ENCODE peak calls at places on chromosomes 7 and 10, in six cellular contexts. Y, U, O, T, H and Q are unnamed samples.

GRCh38 chr7:105677803-105678583 is 96.7 kb upstream of the EFCAB10 start:
- DNase-seq in Y (peak; percentile 34), U (peak; percentile 6), O (peak; percentile 76), T (no peak), H (no peak), Q (no peak)

GRCh38 chr7:27182861-27183681 is 2.0 kb downstream of the HOXA11 start:
- DNase-seq in Y (no peak), U (no peak), O (peak; percentile 31), T (no peak), H (no peak), Q (no peak)

GRCh38 chr7:19235680-19236079 is 90.5 kb upstream of the FERD3L start:
- DNase-seq in Y (no peak), U (no peak), O (no peak), T (no peak), H (no peak), Q (no peak)

GRCh38 chr7:97116308-97116707 is 1.2 kb upstream of the SDHAF3 start:
- DNase-seq in Y (no peak), U (no peak), O (no peak), T (peak; percentile 29), H (no peak), Q (no peak)

GRCh38 chr7:1257863-1258262 is 25.2 kb downstream of the UNCX start:
- DNase-seq in Y (no peak), U (no peak), O (peak; percentile 24), T (no peak), H (no peak), Q (no peak)

GRCh38 chr10:26555719-26556368 is 117.7 kb downstream of the APBB1IP start:
- DNase-seq in Y (no peak), U (peak; percentile 35), O (peak; percentile 64), T (peak; percentile 75), H (peak; percentile 26), Q (peak; percentile 89)

GRCh38 chr7:29479606-29480200 is 83.9 kb upstream of the PRR15 start:
- DNase-seq in Y (no peak), U (no peak), O (no peak), T (no peak), H (no peak), Q (peak; percentile 27)

GRCh38 chr7:28530175-28531142 is 118.1 kb downstream of the CREB5 start:
- DNase-seq in Y (no peak), U (no peak), O (peak; percentile 48), T (no peak), H (peak; percentile 57), Q (no peak)

GRCh38 chr7:128121731-128122576 is 90.7 kb upstream of the LRRC4 start:
- DNase-seq in Y (no peak), U (no peak), O (peak; percentile 59), T (no peak), H (no peak), Q (peak; percentile 51)

GRCh38 chr10:13100349-13101294 is 659 bp downstream of the OPTN start:
- DNase-seq in Y (peak; percentile 37), U (no peak), O (no peak), T (peak; percentile 47), H (peak; percentile 14), Q (peak; percentile 36)

GRCh38 chr10:118842826-118843624 is 88.3 kb upstream of the CACUL1 start:
- DNase-seq in Y (no peak), U (no peak), O (no peak), T (no peak), H (no peak), Q (no peak)

GRCh38 chr7:7321681-7322080 is 139.3 kb downstream of the C1GALT1 start:
- DNase-seq in Y (peak; percentile 54), U (no peak), O (no peak), T (peak; percentile 45), H (peak; percentile 94), Q (peak; percentile 3)

GRCh38 chr10:71726673-71727428 is 7.3 kb upstream of the C10orf105 start:
- DNase-seq in Y (peak; percentile 57), U (no peak), O (no peak), T (no peak), H (no peak), Q (no peak)

GRCh38 chr7:64876792-64877713 is 26.0 kb upstream of the ZNF273 start:
- DNase-seq in Y (peak; percentile 48), U (no peak), O (peak; percentile 68), T (peak; percentile 36), H (no peak), Q (no peak)

GRCh38 chr7:40843338-40844026 is 708.7 kb downstream of the SUGCT start:
- DNase-seq in Y (no peak), U (no peak), O (no peak), T (no peak), H (no peak), Q (no peak)

GRCh38 chr10:93437000-93437945 is 44.9 kb downstream of the MYOF start:
- DNase-seq in Y (no peak), U (peak; percentile 81), O (peak; percentile 81), T (peak; percentile 95), H (peak; percentile 91), Q (peak; percentile 99)

GRCh38 chr7:13920053-13920697 is 69.3 kb downstream of the ETV1 start:
- DNase-seq in Y (no peak), U (no peak), O (no peak), T (peak; percentile 88), H (peak; percentile 97), Q (peak; percentile 97)

GRCh38 chr7:67377939-67378862 is 381.6 kb downstream of the TYW1 start:
- DNase-seq in Y (peak; percentile 77), U (peak; percentile 2), O (peak; percentile 70), T (peak; percentile 89), H (peak; percentile 69), Q (peak; percentile 61)

GRCh38 chr10:90885176-90885575 is 13.4 kb downstream of the RPP30 start:
- DNase-seq in Y (no peak), U (no peak), O (no peak), T (no peak), H (peak; percentile 63), Q (peak; percentile 78)

GRCh38 chr7:30466266-30466665 is 12.3 kb downstream of the NOD1 start:
- DNase-seq in Y (no peak), U (no peak), O (no peak), T (no peak), H (no peak), Q (peak; percentile 42)

GRCh38 chr7:28954446-28954845 is 3.7 kb downstream of the TRIL start:
- DNase-seq in Y (peak; percentile 16), U (no peak), O (no peak), T (no peak), H (no peak), Q (no peak)

GRCh38 chr10:72261323-72262018 is 12.3 kb upstream of the DDIT4 start:
- DNase-seq in Y (peak; percentile 75), U (no peak), O (no peak), T (peak; percentile 73), H (peak; percentile 25), Q (no peak)

GRCh38 chr10:97497572-97498075 is 598 bp downstream of the MMS19 start:
- DNase-seq in Y (peak; percentile 86), U (peak; percentile 29), O (peak; percentile 86), T (peak; percentile 90), H (peak; percentile 71), Q (peak; percentile 65)

GRCh38 chr7:84228526-84228925 is 33.9 kb upstream of the SEMA3A start:
- DNase-seq in Y (no peak), U (no peak), O (no peak), T (no peak), H (no peak), Q (no peak)

GRCh38 chr10:88088441-88089340 is 225.3 kb downstream of the PTEN start:
- DNase-seq in Y (no peak), U (no peak), O (no peak), T (no peak), H (no peak), Q (no peak)

GRCh38 chr7:144606231-144606630 is 202.7 kb upstream of the NOBOX start:
- DNase-seq in Y (no peak), U (no peak), O (no peak), T (no peak), H (peak; percentile 11), Q (no peak)

GRCh38 chr7:38280707-38281106 is 7.3 kb upstream of the TARP start:
- DNase-seq in Y (no peak), U (no peak), O (no peak), T (no peak), H (no peak), Q (no peak)

GRCh38 chr10:25604591-25604990 is 329.4 kb upstream of the MYO3A start:
- DNase-seq in Y (no peak), U (no peak), O (no peak), T (no peak), H (no peak), Q (no peak)

GRCh38 chr7:2109936-2110585 is 122.7 kb downstream of the MAD1L1 start:
- DNase-seq in Y (no peak), U (no peak), O (no peak), T (peak; percentile 49), H (peak; percentile 97), Q (peak; percentile 80)

GRCh38 chr10:88838766-88839165 is 12.9 kb downstream of the ANKRD22 start:
- DNase-seq in Y (no peak), U (no peak), O (no peak), T (no peak), H (no peak), Q (no peak)

GRCh38 chr7:70210200-70210960 is 612.1 kb downstream of the AUTS2 start:
- DNase-seq in Y (no peak), U (no peak), O (no peak), T (no peak), H (no peak), Q (no peak)

GRCh38 chr7:116812905-116813304 is 49.5 kb upstream of the CAPZA2 start:
- DNase-seq in Y (no peak), U (no peak), O (no peak), T (peak; percentile 54), H (no peak), Q (no peak)

GRCh38 chr10:71314028-71314693 is 4.9 kb upstream of the SLC29A3 start:
- DNase-seq in Y (peak; percentile 80), U (no peak), O (peak; percentile 65), T (peak; percentile 81), H (peak; percentile 50), Q (peak; percentile 54)

GRCh38 chr10:121753726-121754476 is 155.7 kb upstream of the FGFR2 start:
- DNase-seq in Y (peak; percentile 56), U (no peak), O (no peak), T (no peak), H (peak; percentile 88), Q (peak; percentile 72)
- TF ChIP-seq CTCF in Y (peak; percentile 27), U (no peak), O (no peak), T (peak; percentile 35), H (peak; percentile 46), Q (peak; percentile 42)

GRCh38 chr10:133004478-133004877 is 62.1 kb upstream of the CFAP46 start:
- DNase-seq in Y (no peak), U (no peak), O (no peak), T (no peak), H (no peak), Q (no peak)
- TF ChIP-seq CTCF in Y (no peak), U (no peak), O (no peak), T (no peak), H (no peak), Q (no peak)

GRCh38 chr7:87507446-87507845 is 32.0 kb upstream of the ABCB4 start:
- DNase-seq in Y (no peak), U (no peak), O (no peak), T (no peak), H (peak; percentile 36), Q (no peak)
- TF ChIP-seq CTCF in Y (no peak), U (no peak), O (no peak), T (no peak), H (peak; percentile 52), Q (no peak)

DNA sequence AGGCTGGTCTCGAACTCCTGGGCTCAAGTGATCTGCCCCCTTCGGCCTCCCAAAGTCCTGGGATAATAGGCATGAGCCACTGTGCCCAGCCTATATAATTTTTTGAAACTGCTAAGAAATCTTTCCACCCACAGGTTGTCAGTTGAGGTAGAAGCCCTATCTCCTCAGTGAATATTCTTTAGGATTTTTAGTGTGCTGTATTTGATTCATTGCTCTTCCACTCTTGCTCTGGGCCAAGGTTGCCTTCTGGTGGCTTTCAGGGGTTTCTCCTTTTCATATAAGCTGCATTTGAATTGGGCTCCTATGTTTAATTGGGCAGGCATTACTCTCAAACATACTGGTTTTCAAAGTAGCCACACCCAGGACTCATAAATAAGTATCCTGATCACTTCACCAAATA is 931.2 kb downstream of the GATA3 start:
- DNase-seq in Y (no peak), U (no peak), O (no peak), T (no peak), H (no peak), Q (no peak)
- TF ChIP-seq CTCF in Y (no peak), U (no peak), O (no peak), T (no peak), H (no peak), Q (no peak)